ENCODE peak calls at places on chromosomes 13 and 19, in five cellular contexts. V is spleen, W is aorta, J is heart right ventricle, L is SK-N-MC. D is an unnamed sample.

GRCh38 chr13:93736111-93736510 is 509.5 kb downstream of the GPC6 start:
- DNase-seq in W (no peak), L (no peak), J (no peak), V (no peak), D (no peak)

GRCh38 chr19:46977548-46977947 is 42.1 kb upstream of the NPAS1 start:
- DNase-seq in V (peak), J (no peak), L (no peak), W (no peak), D (no peak)

GRCh38 chr19:31294189-31294588 is 55.0 kb downstream of the TSHZ3 start:
- DNase-seq in W (no peak), J (no peak), V (peak), L (no peak), D (no peak)

GRCh38 chr19:41431426-41432386 is 4.5 kb upstream of the B3GNT8 start:
- DNase-seq in J (peak), W (no peak), L (no peak), V (no peak), D (no peak)

GRCh38 chr13:111902726-111903125 is 164.2 kb upstream of the SOX1 start:
- DNase-seq in W (no peak), V (no peak), J (no peak), L (no peak), D (no peak)

GRCh38 chr19:19464339-19465098 is 50.8 kb downstream of the TSSK6 start:
- DNase-seq in J (no peak), V (no peak), L (no peak), W (no peak), D (peak)

GRCh38 chr13:66618702-66619101 is 611.4 kb downstream of the PCDH9 start:
- DNase-seq in L (peak), J (no peak), V (no peak), W (no peak), D (no peak)

GRCh38 chr13:21175656-21176194 is 627 bp downstream of the SKA3 start:
- DNase-seq in V (no peak), J (no peak), W (no peak), L (no peak), D (no peak)

GRCh38 chr13:79915386-79915785 is 425.5 kb downstream of the SPRY2 start:
- DNase-seq in W (no peak), L (no peak), J (no peak), V (no peak), D (no peak)

GRCh38 chr19:33487901-33488817 is 33.4 kb downstream of the PEPD start:
- DNase-seq in V (peak), L (peak), W (peak), J (no peak), D (no peak)

GRCh38 chr13:40187324-40187795 is 479.1 kb downstream of the FOXO1 start:
- DNase-seq in W (no peak), L (no peak), J (no peak), V (peak), D (no peak)

GRCh38 chr13:23007430-23007829 is 173.3 kb upstream of the SGCG start:
- DNase-seq in V (no peak), W (no peak), J (no peak), L (no peak), D (no peak)

GRCh38 chr13:77779461-77780272 is 82.2 kb downstream of the SLAIN1 start:
- DNase-seq in J (no peak), W (no peak), V (no peak), L (peak), D (peak)

GRCh38 chr19:6318772-6319171 is 14.6 kb downstream of the ACER1 start:
- DNase-seq in V (no peak), J (no peak), W (no peak), L (no peak), D (no peak)

GRCh38 chr13:71460179-71460578 is 406.8 kb downstream of the DACH1 start:
- DNase-seq in W (no peak), V (no peak), J (no peak), L (no peak), D (no peak)

GRCh38 chr19:1104452-1105216 is 840 bp downstream of the GPX4 start:
- DNase-seq in J (peak), W (peak), L (no peak), V (peak), D (peak)

GRCh38 chr13:98260357-98261164 is 83.5 kb upstream of the RNF113B start:
- DNase-seq in W (no peak), V (no peak), J (no peak), L (no peak), D (no peak)

GRCh38 chr19:43814663-43815352 is 12.3 kb upstream of the ZNF283 start:
- DNase-seq in J (no peak), V (no peak), L (no peak), W (no peak), D (no peak)

GRCh38 chr19:12527034-12527836 is 24.0 kb downstream of the ZNF564 start:
- DNase-seq in W (no peak), J (no peak), V (no peak), L (no peak), D (no peak)

GRCh38 chr13:33176526-33176925 is 109.0 kb downstream of the STARD13 start:
- DNase-seq in J (no peak), V (no peak), W (no peak), L (no peak), D (no peak)

GRCh38 chr19:5806133-5806489 is 1.2 kb downstream of the NRTN start:
- DNase-seq in W (no peak), V (no peak), J (no peak), L (no peak), D (no peak)

GRCh38 chr13:109151255-109151654 is 521.8 kb downstream of the MYO16 start:
- DNase-seq in V (no peak), W (no peak), L (no peak), J (no peak), D (no peak)

GRCh38 chr19:15479391-15480345 is at the start of gene PGLYRP2:
- DNase-seq in W (peak), L (no peak), J (peak), V (no peak), D (no peak)

GRCh38 chr19:57675881-57676280 is 5.9 kb upstream of the ZNF551 start:
- DNase-seq in L (no peak), V (no peak), W (no peak), J (no peak), D (no peak)

GRCh38 chr13:113610266-113610665 is 25.7 kb downstream of the TFDP1 start:
- DNase-seq in J (no peak), V (no peak), W (no peak), L (no peak), D (no peak)

GRCh38 chr19:28705008-28705407 is 507.9 kb downstream of the UQCRFS1 start:
- DNase-seq in V (no peak), J (no peak), L (no peak), W (no peak), D (no peak)

GRCh38 chr13:113205428-113205931 is 3.0 kb downstream of the PCID2 start:
- DNase-seq in J (no peak), L (no peak), V (no peak), W (no peak), D (no peak)

GRCh38 chr13:71797487-71797886 is 69.5 kb downstream of the DACH1 start:
- DNase-seq in J (no peak), W (no peak), V (no peak), L (no peak), D (no peak)

GRCh38 chr19:49475995-49476880 is 2.2 kb downstream of the FLT3LG start:
- DNase-seq in J (peak), L (no peak), W (peak), V (no peak), D (no peak)

GRCh38 chr13:40171566-40171965 is 494.9 kb downstream of the FOXO1 start:
- DNase-seq in V (no peak), W (no peak), L (no peak), J (no peak), D (no peak)

GRCh38 chr19:46975918-46976782 is 43.5 kb upstream of the NPAS1 start:
- DNase-seq in L (no peak), V (peak), J (peak), W (peak), D (no peak)

GRCh38 chr13:106373989-106374572 is 161.4 kb downstream of the EFNB2 start:
- DNase-seq in J (no peak), V (no peak), W (no peak), L (no peak), D (no peak)

GRCh38 chr13:74825170-74825948 is 656.6 kb downstream of the TBC1D4 start:
- DNase-seq in W (no peak), V (no peak), J (no peak), L (peak), D (no peak)

GRCh38 chr19:48348039-48348438 is 15.7 kb downstream of the TMEM143 start:
- DNase-seq in V (no peak), W (no peak), J (no peak), L (no peak), D (no peak)

GRCh38 chr13:41064493-41064892 is 3.2 kb downstream of the WBP4 start:
- DNase-seq in V (no peak), W (no peak), J (no peak), L (no peak), D (no peak)

GRCh38 chr19:45809643-45810159 is 5.4 kb downstream of the RSPH6A start:
- DNase-seq in W (no peak), J (no peak), L (no peak), V (no peak), D (no peak)

GRCh38 chr19:49918089-49918488 is 10.9 kb upstream of the ATF5 start:
- DNase-seq in W (no peak), V (no peak), J (no peak), L (no peak), D (no peak)

GRCh38 chr13:62544928-62545327 is 1129.3 kb upstream of the PCDH20 start:
- DNase-seq in W (no peak), L (no peak), V (no peak), J (no peak), D (no peak)

GRCh38 chr13:44840131-44840530 is 149.1 kb downstream of the NUFIP1 start:
- DNase-seq in W (no peak), J (no peak), V (no peak), L (no peak), D (no peak)

GRCh38 chr13:44833626-44834025 is 155.6 kb downstream of the NUFIP1 start:
- DNase-seq in V (no peak), W (no peak), L (no peak), J (no peak), D (no peak)

GRCh38 chr13:44837250-44837649 is 152.0 kb downstream of the NUFIP1 start:
- DNase-seq in J (no peak), L (no peak), V (no peak), W (no peak), D (no peak)

DNA sequence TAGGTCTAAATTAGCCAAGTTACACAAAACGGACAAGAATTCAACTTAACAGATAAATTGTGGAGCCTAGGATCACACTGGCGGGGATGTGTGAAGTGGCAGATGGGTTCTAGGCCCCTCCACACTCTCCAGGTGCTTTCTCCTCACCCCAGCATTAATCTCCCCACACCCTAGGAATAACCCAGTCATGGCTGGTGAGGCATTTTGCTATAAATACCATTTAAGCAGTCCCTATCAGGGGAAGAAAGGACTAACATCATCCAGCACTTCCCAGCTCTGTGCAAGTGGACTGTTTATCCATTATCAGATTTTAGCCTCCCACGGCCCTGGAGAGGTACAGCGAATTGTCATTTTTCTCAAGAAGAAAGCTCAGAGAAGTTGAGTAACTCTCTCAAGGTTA is 154.9 kb downstream of the NUFIP1 start:
- DNase-seq in V (no peak), W (no peak), J (no peak), L (no peak), D (no peak)
- H3K27ac ChIP-seq in V (no peak), W (no peak), J (no peak), L (no peak), D (no peak)

GRCh38 chr13:29154390-29154789 is 334.3 kb downstream of the MTUS2 start:
- DNase-seq in J (no peak), W (no peak), V (no peak), L (no peak), D (no peak)

GRCh38 chr13:29160862-29161261 is 340.7 kb downstream of the MTUS2 start:
- DNase-seq in J (no peak), W (no peak), L (no peak), V (no peak), D (no peak)

GRCh38 chr13:29159871-29160270 is 339.7 kb downstream of the MTUS2 start:
- DNase-seq in L (no peak), J (no peak), W (no peak), V (no peak), D (no peak)

GRCh38 chr13:29161653-29162052 is 341.5 kb downstream of the MTUS2 start:
- DNase-seq in V (no peak), J (no peak), W (no peak), L (no peak), D (no peak)

DNA sequence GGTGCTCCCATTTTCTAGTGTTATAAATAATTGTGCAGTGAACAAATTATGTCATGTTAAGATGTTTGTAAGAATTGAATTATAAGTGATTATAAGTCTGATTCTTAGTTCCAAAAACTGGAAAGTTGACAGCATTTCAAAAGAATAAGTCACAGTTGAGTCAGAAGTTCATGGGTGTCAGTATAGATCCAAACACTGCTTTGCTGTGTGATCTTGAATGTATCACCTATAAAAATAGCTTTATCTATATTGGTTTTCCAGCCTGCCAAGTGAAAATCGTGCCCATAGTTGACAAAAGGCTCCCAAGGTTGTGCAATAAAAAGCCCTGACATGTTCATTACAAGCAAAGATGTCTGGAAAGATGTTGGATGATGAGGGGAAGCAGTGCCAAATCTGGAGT is 336.0 kb downstream of the MTUS2 start:
- DNase-seq in W (no peak), L (no peak), V (no peak), J (no peak), D (no peak)
- H3K27ac ChIP-seq in W (no peak), L (no peak), V (no peak), J (no peak), D (no peak)

GRCh38 chr19:16841391-16841926 is 12.3 kb downstream of the SIN3B start:
- DNase-seq in J (no peak), L (no peak), W (no peak), V (no peak), D (no peak)

GRCh38 chr19:16834747-16835146 is 5.5 kb downstream of the SIN3B start:
- DNase-seq in J (no peak), W (no peak), L (no peak), V (no peak), D (no peak)

GRCh38 chr19:16836906-16837362 is 7.7 kb downstream of the SIN3B start:
- DNase-seq in V (no peak), J (no peak), W (no peak), L (no peak), D (no peak)

GRCh38 chr19:16831531-16831930 is 2.3 kb downstream of the SIN3B start:
- DNase-seq in L (no peak), J (no peak), V (no peak), W (no peak), D (no peak)

DNA sequence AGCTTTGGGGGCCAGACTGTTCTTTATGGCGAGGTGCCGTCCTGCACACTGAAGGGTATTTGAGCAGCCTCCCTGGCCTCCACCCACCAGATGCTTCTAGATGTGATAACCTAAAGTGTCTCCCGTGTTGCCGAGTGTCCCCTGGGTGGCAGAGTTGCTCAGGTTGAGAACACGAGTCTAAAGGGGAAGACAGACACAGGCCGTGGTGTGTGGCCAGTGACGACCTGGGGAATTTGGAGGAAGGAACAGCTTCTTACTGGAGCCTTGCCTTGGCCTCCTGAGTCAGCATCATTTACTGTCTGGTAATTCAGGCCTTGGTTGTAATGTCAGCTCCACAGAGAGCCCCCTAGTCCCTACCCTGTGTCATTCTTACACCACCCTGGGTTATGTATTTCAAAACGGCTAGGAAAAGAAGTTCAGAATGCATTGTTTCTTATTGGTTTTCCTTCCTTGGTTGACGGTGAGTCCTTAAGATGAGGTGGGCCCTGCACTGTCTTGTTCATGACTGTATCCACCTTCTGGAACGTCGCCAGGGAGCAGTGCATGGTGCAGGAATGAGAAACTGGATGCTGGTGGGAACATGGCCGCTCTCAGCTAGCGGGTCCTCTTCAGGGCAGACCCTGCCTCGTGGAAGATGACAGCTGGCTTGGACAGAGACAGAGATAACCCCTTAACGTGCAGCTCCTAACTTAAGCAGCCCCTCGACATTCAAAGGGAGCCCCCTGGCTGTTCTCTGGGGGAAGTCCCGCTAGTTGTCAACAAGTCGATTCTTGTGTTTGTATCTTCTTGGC is 7.1 kb downstream of the SIN3B start:
- DNase-seq in L (no peak), V (peak), W (no peak), J (no peak), D (no peak)
- H3K27ac ChIP-seq in L (no peak), V (no peak), W (no peak), J (no peak), D (no peak)

DNA sequence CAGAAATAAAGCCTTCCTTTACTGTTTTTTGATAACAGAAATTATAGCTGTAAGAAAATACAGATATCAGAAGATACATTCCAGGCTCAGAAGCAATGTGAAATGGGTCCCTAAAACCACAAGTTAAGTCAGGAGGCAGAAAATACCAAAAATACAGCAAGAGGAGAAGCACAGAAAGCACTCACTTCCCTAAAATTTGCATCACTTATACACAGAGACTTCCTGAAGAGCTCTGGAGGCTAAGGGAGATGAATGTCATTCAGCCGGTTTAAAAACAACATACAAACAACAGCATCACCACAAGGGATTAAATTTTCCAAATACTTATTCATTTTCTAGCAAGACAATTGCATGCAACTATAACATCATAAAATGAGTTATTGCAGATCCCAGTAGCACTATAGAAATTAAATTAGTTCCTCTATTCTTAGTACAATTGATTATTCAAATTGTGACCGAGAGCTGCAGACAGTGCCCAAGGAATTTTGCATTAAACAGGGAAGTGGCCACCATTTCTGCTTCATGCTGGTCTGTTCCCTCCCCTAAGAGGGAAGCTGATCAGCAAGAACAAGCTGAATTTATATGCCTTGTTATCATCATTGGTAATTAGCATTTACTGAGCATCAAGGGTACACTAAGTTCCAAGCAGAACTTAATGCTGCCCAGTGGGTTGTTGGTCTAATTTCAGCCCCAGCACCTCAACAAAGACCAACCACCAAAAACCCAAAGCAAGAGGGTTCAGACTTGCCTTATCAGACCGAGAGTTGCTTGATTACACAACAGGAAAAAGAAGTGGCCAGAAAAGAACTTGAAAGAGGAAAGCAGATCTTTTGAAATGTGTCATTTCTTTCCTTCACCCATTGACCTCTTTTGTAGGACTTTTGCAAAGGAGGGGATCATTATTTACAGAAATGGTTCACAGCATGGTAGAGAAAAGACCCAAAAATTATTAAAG is 140.7 kb downstream of the KCTD12 start:
- DNase-seq in W (no peak), L (no peak), V (no peak), J (no peak), D (no peak)
- H3K27ac ChIP-seq in W (no peak), L (no peak), V (no peak), J (no peak), D (no peak)

DNA sequence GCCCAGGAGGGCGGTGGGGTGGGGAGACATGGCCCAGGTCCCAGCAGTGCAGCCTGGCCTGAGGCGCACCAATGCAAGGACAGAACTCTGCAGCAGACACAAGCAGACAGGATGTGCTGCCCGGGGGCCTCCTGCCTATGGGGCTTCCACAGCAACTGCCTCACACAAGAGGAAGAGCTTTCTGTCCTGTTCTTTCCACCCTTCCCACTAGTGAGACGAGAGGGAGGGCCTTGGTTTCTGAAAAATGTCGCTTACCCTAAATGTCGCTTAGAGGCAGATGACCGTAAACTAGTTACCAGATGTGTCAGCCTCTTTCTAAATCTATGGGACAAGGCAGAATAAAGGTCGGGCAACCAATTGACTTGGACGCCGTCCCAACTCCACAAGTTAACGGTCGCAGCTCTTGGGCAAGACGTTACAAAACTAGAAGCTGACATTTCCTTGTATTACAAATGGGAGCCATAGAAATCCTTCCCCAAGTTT is at the start of gene LAIR1:
- DNase-seq in L (no peak), J (peak), W (no peak), V (peak), D (no peak)
- H3K27ac ChIP-seq in L (no peak), J (peak), W (no peak), V (peak), D (peak)

GRCh38 chr19:10691178-10691881 is 9.9 kb upstream of the QTRT1 start:
- DNase-seq in V (no peak), L (no peak), W (no peak), J (no peak), D (no peak)
- H3K27ac ChIP-seq in V (no peak), L (no peak), W (no peak), J (no peak), D (no peak)

D was measured in substantia nigra.